ENCODE peak calls at places on chromosomes 16 and 17, in four cellular contexts. J, U, H and K are unnamed samples.

GRCh38 chr16:585351-585750 is 4.5 kb upstream of the RAB40C start:
- DNase-seq in J (no peak), U (no peak), H (peak), K (no peak)

GRCh38 chr16:57504491-57504890 is 18.2 kb upstream of the DOK4 start:
- DNase-seq in U (no peak), J (no peak), H (no peak), K (no peak)

GRCh38 chr16:49600976-49601375 is 227.4 kb downstream of the C16orf78 start:
- DNase-seq in H (no peak), J (no peak), U (no peak), K (no peak)

GRCh38 chr16:80723091-80723490 is 81.3 kb downstream of the CDYL2 start:
- DNase-seq in H (no peak), U (no peak), J (no peak), K (no peak)

GRCh38 chr16:89920723-89921122 is 2.1 kb downstream of the MC1R start:
- DNase-seq in U (no peak), J (no peak), H (no peak), K (no peak)

GRCh38 chr17:47884427-47884740 is 11.7 kb upstream of the SP2 start:
- DNase-seq in J (no peak), U (no peak), H (no peak), K (no peak)

GRCh38 chr17:50865060-50865867 is 890 bp downstream of the TOB1 start:
- DNase-seq in J (peak), H (peak), U (peak), K (peak)

GRCh38 chr16:25109643-25110042 is 1.9 kb upstream of the LCMT1 start:
- DNase-seq in U (no peak), J (no peak), H (peak), K (no peak)

GRCh38 chr16:70442344-70442743 is 3.4 kb upstream of the ST3GAL2 start:
- DNase-seq in J (no peak), H (no peak), U (no peak), K (no peak)

GRCh38 chr17:76517638-76518038 is 16.4 kb upstream of the RHBDF2 start:
- DNase-seq in J (no peak), H (no peak), U (no peak), K (no peak)

DNA sequence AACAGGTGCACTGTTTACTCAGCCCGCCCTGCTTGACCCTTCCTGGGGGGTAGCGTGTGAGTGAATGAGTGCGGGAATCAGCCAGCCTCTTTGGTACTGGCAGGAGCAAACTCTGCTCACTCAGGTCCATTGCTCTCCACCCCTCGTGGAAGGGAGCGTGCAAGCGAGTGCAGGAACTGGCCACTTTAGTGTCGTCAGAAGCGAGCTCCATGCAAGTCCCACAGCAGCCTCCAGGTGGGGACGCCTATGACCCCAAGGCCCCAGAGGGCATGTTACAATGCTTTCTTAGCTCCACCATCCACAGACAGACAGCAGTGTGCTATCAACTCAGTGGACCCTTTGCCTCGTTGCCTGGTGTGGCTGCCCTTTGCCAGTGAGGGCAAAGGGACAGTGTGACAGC is 1025.1 kb upstream of the CDH8 start:
- DNase-seq in U (no peak), J (no peak), H (no peak), K (no peak)
- TF ChIP-seq CTCF in U (no peak), J (no peak), H (no peak), K (no peak)

GRCh38 chr17:35022536-35023063 is 40.9 kb downstream of the RFFL start:
- DNase-seq in U (peak), H (peak), J (peak), K (peak)
- TF ChIP-seq CTCF in U (no peak), H (no peak), J (no peak), K (no peak)

GRCh38 chr16:60907645-60908044 is 1128.6 kb downstream of the CDH8 start:
- DNase-seq in H (no peak), J (no peak), U (no peak), K (no peak)
- TF ChIP-seq CTCF in H (no peak), J (no peak), U (no peak), K (no peak)

GRCh38 chr16:74677868-74678267 is 11.2 kb upstream of the RFWD3 start:
- DNase-seq in J (no peak), U (no peak), H (no peak), K (no peak)
- TF ChIP-seq CTCF in J (no peak), U (no peak), H (no peak), K (no peak)

DNA sequence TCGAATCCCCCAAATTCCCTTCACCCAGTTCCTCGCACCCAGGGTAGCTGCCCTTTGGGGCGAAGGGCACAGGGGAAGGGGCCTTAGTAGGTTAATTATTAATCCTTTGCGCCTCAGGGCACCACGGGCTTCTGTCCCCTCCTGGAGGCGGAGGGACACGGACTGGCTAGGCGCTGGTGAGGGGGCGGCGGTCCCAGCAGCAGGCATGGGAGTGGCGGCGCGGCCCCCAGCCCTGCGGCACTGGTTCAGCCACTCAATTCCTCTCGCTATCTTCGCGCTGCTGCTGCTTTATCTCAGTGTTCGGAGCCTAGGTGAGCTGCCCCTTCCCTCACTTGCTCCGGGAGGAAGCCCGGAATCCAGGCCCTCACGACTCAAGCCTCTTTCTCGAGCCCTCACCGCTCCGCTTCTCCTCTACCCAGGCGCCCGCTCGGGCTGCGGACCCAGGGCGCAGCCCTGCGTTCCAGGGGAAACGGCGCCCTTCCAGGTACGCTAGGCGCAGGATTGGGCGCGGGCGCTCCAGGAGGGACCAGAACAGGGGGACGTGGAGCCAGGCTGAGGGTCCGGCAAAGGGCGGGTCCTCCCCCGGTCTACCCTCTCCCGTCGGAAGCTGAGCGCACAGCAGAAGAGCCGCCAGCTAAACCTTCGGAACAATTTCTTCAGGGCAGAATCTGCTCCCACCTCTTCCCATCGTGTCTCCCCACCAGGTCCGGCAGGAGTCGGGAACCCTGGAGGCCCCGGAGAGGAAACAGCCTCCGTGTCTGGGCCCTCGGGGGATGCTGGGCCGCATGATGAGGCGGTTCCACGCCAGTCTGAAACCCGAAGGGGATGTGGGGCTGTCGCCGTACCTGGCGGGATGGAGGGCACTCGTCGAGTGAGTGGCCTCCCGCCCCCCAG is at the start of gene GLTPD2:
- DNase-seq in H (no peak), U (no peak), J (no peak), K (no peak)
- TF ChIP-seq CTCF in H (no peak), U (no peak), J (no peak), K (no peak)

DNA sequence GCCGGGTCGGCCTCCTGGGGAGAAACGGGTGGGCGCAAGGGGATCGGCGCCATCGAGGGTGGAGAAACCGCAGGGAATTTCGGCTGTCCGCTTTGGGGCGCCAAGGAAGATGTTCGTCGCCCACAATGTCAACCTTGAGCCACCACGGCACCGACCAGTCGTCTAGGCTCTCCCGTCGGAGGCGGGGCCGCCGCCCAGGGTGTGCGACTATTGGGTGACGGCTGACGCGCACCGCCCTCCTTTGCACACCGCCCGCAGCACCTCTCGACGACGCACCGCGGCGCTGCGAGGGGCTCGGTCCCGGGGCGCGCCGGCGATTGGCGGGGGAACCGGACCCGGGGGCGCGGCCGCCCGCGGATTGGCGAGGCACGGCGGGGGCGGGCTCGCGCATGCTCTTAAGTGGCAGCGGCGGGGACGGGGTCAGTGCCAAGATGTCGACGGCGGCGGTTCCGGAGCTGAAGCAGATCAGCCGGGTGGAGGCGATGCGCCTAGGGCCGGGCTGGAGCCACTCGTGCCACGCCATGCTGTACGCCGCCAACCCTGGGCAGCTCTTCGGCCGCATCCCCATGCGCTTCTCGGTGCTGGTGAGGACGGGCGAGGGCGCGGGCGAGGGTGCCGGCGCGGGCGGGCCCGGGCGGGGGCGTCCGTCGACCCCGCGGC is at the start of gene NUDT16L1:
- DNase-seq in J (peak), U (peak), H (peak), K (peak)
- TF ChIP-seq CTCF in J (no peak), U (no peak), H (peak), K (no peak)

GRCh38 chr17:79991924-79992656 is 43.6 kb downstream of the TBC1D16 start:
- DNase-seq in H (no peak), U (no peak), J (no peak), K (no peak)
- TF ChIP-seq CTCF in H (no peak), U (peak), J (no peak), K (no peak)